ENCODE peak calls at places on chromosomes 3 and 15, in nine cellular contexts. Q is PC-3, Z is neural progenitor cell, K is OCI-LY7, L is HCT116, C is GM23248, H is SK-N-SH, Y is MM.1S, D is GM23338. V is an unnamed sample.

GRCh38 chr3:114587973-114588372 is 294.1 kb downstream of the TIGIT start:
- DNase-seq in L (no peak), D (no peak), Y (no peak), Z (no peak), Q (no peak), C (no peak), H (no peak), K (no peak), V (no peak)

GRCh38 chr15:64225804-64226203 is 63.0 kb upstream of the PPIB start:
- DNase-seq in H (no peak), K (no peak), Y (no peak), Z (no peak), L (no peak), D (no peak), C (no peak), Q (no peak), V (no peak)

GRCh38 chr3:13378155-13378554 is 42.0 kb downstream of the NUP210 start:
- DNase-seq in K (no peak), L (no peak), Q (no peak), Y (no peak), C (peak), D (no peak), Z (no peak), H (no peak), V (no peak)

GRCh38 chr15:25173241-25174028 is 218.6 kb downstream of the SNRPN start:
- DNase-seq in Q (no peak), D (no peak), H (no peak), Z (no peak), K (no peak), C (no peak), L (no peak), Y (no peak), V (no peak)

GRCh38 chr15:71093089-71094024 is 21.9 kb upstream of the THSD4 start:
- DNase-seq in K (no peak), D (no peak), L (peak), Q (peak), H (no peak), Z (no peak), C (peak), Y (no peak), V (peak)

GRCh38 chr3:36804295-36805055 is 40.1 kb upstream of the DCLK3 start:
- DNase-seq in Z (peak), D (peak), C (no peak), L (no peak), K (no peak), H (no peak), Y (no peak), Q (no peak), V (no peak)

GRCh38 chr3:139533781-139534443 is 5.6 kb downstream of the RBP1 start:
- DNase-seq in Q (peak), Z (no peak), L (peak), H (peak), C (peak), Y (no peak), K (no peak), D (no peak), V (peak)

GRCh38 chr3:43580181-43580580 is 41.6 kb downstream of the ANO10 start:
- DNase-seq in H (no peak), D (no peak), Y (no peak), L (no peak), C (no peak), Z (no peak), K (no peak), Q (no peak), V (no peak)

GRCh38 chr3:52730681-52731080 is 24.8 kb downstream of the SPCS1 start:
- DNase-seq in K (no peak), D (no peak), Y (peak), L (no peak), H (no peak), Q (no peak), C (no peak), Z (no peak), V (no peak)

GRCh38 chr3:15181964-15182363 is 24.1 kb upstream of the CAPN7 start:
- DNase-seq in Y (no peak), L (no peak), Z (no peak), H (no peak), Q (no peak), D (no peak), C (no peak), K (no peak), V (no peak)

GRCh38 chr15:38195191-38195901 is 57.3 kb upstream of the SPRED1 start:
- DNase-seq in K (no peak), D (no peak), L (no peak), Q (peak), H (no peak), Y (no peak), C (peak), Z (no peak), V (no peak)

GRCh38 chr15:85489773-85490493 is 109.5 kb downstream of the AKAP13 start:
- DNase-seq in H (no peak), C (no peak), Q (no peak), Z (no peak), L (no peak), Y (no peak), K (no peak), D (no peak), V (no peak)

GRCh38 chr15:70587896-70588567 is 175.3 kb downstream of the UACA start:
- DNase-seq in L (no peak), C (no peak), K (no peak), D (no peak), Z (no peak), H (no peak), Y (no peak), Q (no peak), V (no peak)

GRCh38 chr3:64266065-64266874 is 41.0 kb upstream of the PRICKLE2 start:
- DNase-seq in Z (no peak), C (peak), Q (peak), H (no peak), Y (no peak), D (no peak), L (no peak), K (no peak), V (peak)

GRCh38 chr15:94097567-94097966 is 133.8 kb upstream of the MCTP2 start:
- DNase-seq in L (no peak), Q (peak), Z (no peak), Y (no peak), C (peak), D (no peak), K (no peak), H (no peak), V (no peak)

GRCh38 chr3:187367561-187368103 is 553 bp upstream of the RTP4 start:
- DNase-seq in C (no peak), Z (no peak), D (no peak), Y (no peak), Q (no peak), H (no peak), K (no peak), L (no peak), V (no peak)

GRCh38 chr3:196431193-196432136 is 762 bp downstream of the UBXN7 start:
- DNase-seq in Y (peak), L (no peak), D (peak), K (peak), C (peak), Q (peak), Z (peak), H (peak), V (peak)
- TF ChIP-seq EZH2phosphoT487 in Y (no peak), L (no peak), D (no peak), K (no peak), C (no peak), Q (no peak), Z (no peak), H (no peak), V (no peak)

GRCh38 chr3:169664034-169664820 is 715 bp upstream of the MECOM start:
- DNase-seq in Y (no peak), H (peak), D (peak), K (no peak), Q (peak), C (no peak), L (no peak), Z (peak), V (no peak)
- H3K4me2 ChIP-seq in Y (peak), H (peak), D (peak), K (peak), Q (peak), C (no peak), L (peak), Z (peak), V (peak)

GRCh38 chr3:98514948-98515347 is 7.8 kb downstream of the CLDND1 start:
- DNase-seq in L (no peak), D (no peak), Y (no peak), Z (no peak), H (no peak), Q (no peak), C (no peak), K (no peak), V (no peak)

GRCh38 chr3:98513736-98514135 is 9.0 kb downstream of the CLDND1 start:
- DNase-seq in D (no peak), Q (no peak), K (no peak), L (no peak), Y (no peak), C (no peak), Z (no peak), H (no peak), V (no peak)

GRCh38 chr3:98508582-98508981 is 11.1 kb downstream of the OR5K2 start:
- DNase-seq in C (no peak), L (no peak), Y (peak), H (no peak), Z (no peak), K (no peak), Q (no peak), D (no peak), V (no peak)

GRCh38 chr3:98513136-98513535 is 9.6 kb downstream of the CLDND1 start:
- DNase-seq in H (no peak), Z (no peak), Y (no peak), Q (peak), C (peak), K (no peak), L (peak), D (no peak), V (no peak)

DNA sequence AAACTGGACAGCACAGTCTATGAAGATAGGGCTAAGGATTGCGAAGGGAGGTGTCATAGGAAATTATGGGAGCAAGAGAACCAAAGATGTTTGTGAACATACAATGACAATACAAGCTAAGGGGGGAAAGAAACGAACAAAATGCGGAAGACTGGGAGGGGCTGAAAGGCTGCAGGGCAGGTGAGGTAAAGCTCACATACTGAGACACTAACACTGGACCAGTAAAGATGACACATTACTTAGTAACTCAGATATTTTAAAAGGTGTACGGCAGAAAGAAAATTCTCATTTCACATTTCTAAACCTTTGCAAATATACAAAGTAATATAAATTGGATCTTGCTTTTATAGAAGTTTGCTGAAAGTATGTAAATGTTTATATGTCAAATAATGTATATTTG is 10.1 kb downstream of the CLDND1 start:
- DNase-seq in Y (no peak), L (no peak), Q (peak), Z (no peak), D (no peak), K (no peak), H (no peak), C (no peak), V (no peak)
- TF ChIP-seq EZH2phosphoT487 in Y (no peak), L (no peak), Q (no peak), Z (no peak), D (no peak), K (no peak), H (no peak), C (no peak), V (no peak)

GRCh38 chr15:59260090-59260489 is 53.4 kb downstream of the LDHAL6B start:
- DNase-seq in K (no peak), Y (no peak), Q (no peak), H (no peak), D (no peak), L (no peak), C (no peak), Z (peak), V (no peak)

GRCh38 chr15:59256538-59256937 is 49.9 kb downstream of the LDHAL6B start:
- DNase-seq in H (no peak), Z (no peak), C (no peak), K (no peak), Y (no peak), D (no peak), Q (no peak), L (no peak), V (no peak)

GRCh38 chr15:59259137-59259943 is 52.7 kb downstream of the LDHAL6B start:
- DNase-seq in Q (no peak), C (no peak), K (no peak), L (no peak), H (no peak), Y (no peak), D (no peak), Z (no peak), V (no peak)

GRCh38 chr15:59255647-59256380 is 49.2 kb downstream of the LDHAL6B start:
- DNase-seq in K (no peak), D (no peak), Q (peak), H (no peak), Y (no peak), Z (no peak), L (peak), C (no peak), V (peak)

DNA sequence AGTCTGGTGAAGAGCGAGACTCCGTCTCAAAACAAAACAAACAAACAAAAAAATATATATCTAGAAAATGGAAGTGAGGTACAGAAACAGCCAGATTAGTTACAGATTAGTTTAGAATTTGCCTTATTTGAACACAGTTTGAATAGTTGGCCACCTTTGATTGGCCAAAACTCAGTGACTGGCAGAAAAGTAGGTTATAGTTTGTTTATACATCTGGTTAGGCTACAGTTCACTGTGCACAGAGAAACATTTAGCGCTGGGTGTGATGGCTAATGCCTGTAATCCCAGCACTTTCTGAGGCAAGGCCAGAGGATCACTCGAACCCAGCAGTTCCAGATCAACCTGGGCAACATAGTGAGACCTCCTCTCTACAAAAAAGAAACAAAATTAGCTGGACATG is 51.7 kb downstream of the LDHAL6B start:
- DNase-seq in H (no peak), K (no peak), Q (no peak), Y (no peak), C (no peak), D (no peak), L (no peak), Z (no peak), V (no peak)
- H3K4me2 ChIP-seq in H (no peak), K (no peak), Q (no peak), Y (no peak), C (no peak), D (no peak), L (no peak), Z (no peak), V (no peak)

V was measured in hepatocyte.